ENCODE peak calls at places on chromosomes 3 and 15, in four cellular contexts. L, N, G and M are unnamed samples.

GRCh38 chr15:50134524-50135024 is 15.5 kb upstream of the ATP8B4 start:
- DNase-seq in G (no peak), L (no peak), N (no peak), M (no peak)

GRCh38 chr3:77345009-77345408 is 305.1 kb downstream of the ROBO2 start:
- DNase-seq in G (no peak), N (no peak), L (no peak), M (no peak)

GRCh38 chr3:172846706-172847105 is 96.2 kb downstream of the ECT2 start:
- DNase-seq in L (no peak), N (no peak), G (no peak), M (no peak)

GRCh38 chr15:25770618-25771369 is 92.3 kb downstream of the ATP10A start:
- DNase-seq in L (no peak), G (no peak), N (no peak), M (no peak)

GRCh38 chr15:35871812-35872211 is 325.8 kb upstream of the DPH6 start:
- DNase-seq in N (no peak), L (no peak), G (no peak), M (no peak)

GRCh38 chr3:148077318-148077923 is 620.3 kb upstream of the AGTR1 start:
- DNase-seq in L (peak; percentile 26), G (no peak), N (no peak), M (no peak)

GRCh38 chr3:116836286-116836685 is 126.7 kb downstream of the TUSC7 start:
- DNase-seq in N (no peak), G (no peak), L (no peak), M (no peak)

GRCh38 chr3:29164825-29165224 is 116.0 kb upstream of the RBMS3 start:
- DNase-seq in N (no peak), G (no peak), L (no peak), M (no peak)

DNA sequence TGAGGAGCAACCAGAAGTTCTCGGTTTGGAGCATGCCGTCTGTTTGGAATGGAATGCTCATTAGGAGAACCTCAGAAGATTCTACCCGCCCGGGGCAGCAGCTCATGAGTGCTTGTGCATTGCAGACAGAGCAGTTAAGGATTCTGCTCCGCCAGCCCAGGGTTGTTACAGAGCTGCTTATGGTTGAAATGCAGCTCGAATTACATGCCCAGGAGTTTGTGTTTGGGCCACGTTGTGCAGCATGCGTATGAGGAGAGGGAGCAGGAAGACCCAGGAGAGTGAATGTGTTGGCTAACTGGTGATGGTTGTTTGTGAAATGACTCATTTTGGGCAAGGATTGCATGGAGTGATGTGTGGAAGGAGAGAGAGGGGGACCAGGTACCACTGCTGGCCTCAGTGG is 9.0 kb downstream of the FGD5 start:
- DNase-seq in G (no peak), N (no peak), L (no peak), M (no peak)
- H3K27me3 ChIP-seq in G (no peaks in the 10 kb centered on the region), N (no peaks in the 10 kb centered on the region), L (peaks cover 90% of the 10 kb centered on the region), M (no peaks in the 10 kb centered on the region)

DNA sequence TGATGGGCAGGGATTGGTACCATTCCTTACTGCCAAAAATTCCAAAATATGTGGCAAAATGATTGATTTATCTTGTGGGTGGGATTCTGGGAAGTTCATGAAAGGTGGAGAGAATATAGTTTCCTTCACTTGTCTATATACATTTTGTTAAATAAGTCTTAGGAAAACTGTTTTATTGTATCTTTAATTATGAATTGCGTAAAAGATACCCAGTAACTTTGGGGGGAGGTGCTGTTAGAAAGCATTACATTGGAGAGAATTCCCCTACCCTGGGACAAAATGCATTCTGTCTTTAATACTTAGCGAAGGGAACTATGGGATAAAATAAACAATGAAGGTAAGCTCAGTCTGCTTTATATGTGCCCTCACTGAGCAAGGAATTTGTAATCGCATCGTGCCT is 4.6 kb downstream of the SETD5 start:
- DNase-seq in N (no peak), L (no peak), G (no peak), M (no peak)
- H3K4me1 ChIP-seq in N (peaks cover 4% of the 10 kb centered on the region), L (peaks cover 59% of the 10 kb centered on the region), G (peaks cover 71% of the 10 kb centered on the region), M (peaks cover 10% of the 10 kb centered on the region)

GRCh38 chr3:36764704-36765038 is 318 bp upstream of the DCLK3 start:
- DNase-seq in G (no peak), L (no peak), N (no peak), M (no peak)

GRCh38 chr3:36765104-36765503 is 751 bp upstream of the DCLK3 start:
- DNase-seq in G (no peak), N (no peak), L (no peak), M (no peak)

GRCh38 chr3:36763850-36764703 is at the start of gene DCLK3:
- DNase-seq in N (no peak), G (no peak), L (no peak), M (peak; percentile 76)

DNA sequence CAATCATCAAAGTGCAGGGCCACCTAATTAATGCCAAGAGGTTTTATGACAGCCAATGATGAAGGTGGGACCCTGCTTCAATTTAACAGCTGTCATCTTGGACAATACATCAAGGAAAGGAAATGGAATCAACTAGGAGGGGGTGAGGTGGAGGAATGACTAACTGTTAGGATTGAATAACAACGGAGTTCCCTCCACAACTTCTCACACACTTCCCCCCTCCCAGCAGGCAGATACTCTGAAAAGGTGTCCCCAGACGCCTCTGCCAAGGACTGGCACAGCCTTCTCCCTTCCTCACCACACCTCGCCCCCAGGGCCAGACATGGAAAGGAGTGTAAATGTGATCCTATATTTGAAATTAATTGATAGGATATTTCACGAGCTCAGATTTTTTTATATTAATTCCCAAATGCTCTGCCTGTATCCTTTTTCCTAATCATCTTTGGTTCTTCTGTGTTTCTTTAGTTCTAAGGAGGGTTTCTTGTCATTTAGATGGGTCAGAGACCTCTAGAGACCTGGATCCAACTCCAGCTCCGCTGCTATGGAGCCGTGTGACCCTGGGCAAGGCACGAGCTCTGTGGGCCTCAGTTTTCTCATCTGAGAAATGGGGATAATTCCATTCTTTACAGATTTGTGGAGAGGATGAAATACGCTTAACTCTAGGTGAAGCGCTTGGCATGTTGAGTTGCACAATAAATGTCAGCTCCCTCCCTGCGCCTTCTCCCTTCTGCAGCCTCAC is 1.1 kb downstream of the DCLK3 start:
- DNase-seq in N (no peak), L (no peak), G (no peak), M (no peak)
- H3K27me3 ChIP-seq in N (no peaks in the 10 kb centered on the region), L (peaks cover 64% of the 10 kb centered on the region), G (peaks cover 6% of the 10 kb centered on the region), M (no peaks in the 10 kb centered on the region)

DNA sequence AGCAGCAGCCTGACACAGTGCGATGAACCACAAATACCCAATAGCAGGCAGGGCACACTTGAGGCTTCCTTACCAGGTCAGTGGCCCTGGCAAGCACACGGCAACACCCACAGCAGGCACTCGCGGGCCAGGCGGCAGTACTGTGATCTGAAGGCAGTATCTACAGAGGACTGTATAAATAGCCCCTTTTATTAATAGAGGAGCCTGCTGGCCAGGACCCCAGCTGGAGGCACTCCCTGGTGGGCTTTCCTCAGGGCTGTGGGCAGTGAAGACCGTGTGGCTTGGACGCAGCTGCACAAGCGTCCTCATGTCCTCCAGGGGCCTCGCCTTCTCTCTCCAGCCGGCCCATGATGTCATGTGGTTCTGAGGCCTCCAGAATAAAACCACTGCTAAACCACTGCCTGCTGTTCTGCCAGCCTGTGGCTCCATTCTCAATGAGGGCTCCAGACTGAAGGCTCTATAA is 44.1 kb downstream of the LRIG1 start:
- DNase-seq in L (no peak), N (peak; percentile 30), G (no peak), M (peak; percentile 60)
- H3K4me1 ChIP-seq in L (no peaks in the 10 kb centered on the region), N (no peaks in the 10 kb centered on the region), G (no peaks in the 10 kb centered on the region), M (no peaks in the 10 kb centered on the region)

GRCh38 chr15:89666858-89667705 is 11.8 kb upstream of the KIF7 start:
- DNase-seq in G (no peak), L (no peak), N (no peak), M (no peak)

GRCh38 chr15:89666147-89666857 is 11.0 kb upstream of the KIF7 start:
- DNase-seq in G (no peak), L (no peak), N (no peak), M (no peak)

GRCh38 chr15:89664441-89664840 is 9.2 kb upstream of the KIF7 start:
- DNase-seq in G (no peak), N (no peak), L (no peak), M (no peak)

GRCh38 chr15:89664951-89665350 is 9.7 kb upstream of the KIF7 start:
- DNase-seq in N (no peak), G (no peak), L (no peak), M (no peak)

DNA sequence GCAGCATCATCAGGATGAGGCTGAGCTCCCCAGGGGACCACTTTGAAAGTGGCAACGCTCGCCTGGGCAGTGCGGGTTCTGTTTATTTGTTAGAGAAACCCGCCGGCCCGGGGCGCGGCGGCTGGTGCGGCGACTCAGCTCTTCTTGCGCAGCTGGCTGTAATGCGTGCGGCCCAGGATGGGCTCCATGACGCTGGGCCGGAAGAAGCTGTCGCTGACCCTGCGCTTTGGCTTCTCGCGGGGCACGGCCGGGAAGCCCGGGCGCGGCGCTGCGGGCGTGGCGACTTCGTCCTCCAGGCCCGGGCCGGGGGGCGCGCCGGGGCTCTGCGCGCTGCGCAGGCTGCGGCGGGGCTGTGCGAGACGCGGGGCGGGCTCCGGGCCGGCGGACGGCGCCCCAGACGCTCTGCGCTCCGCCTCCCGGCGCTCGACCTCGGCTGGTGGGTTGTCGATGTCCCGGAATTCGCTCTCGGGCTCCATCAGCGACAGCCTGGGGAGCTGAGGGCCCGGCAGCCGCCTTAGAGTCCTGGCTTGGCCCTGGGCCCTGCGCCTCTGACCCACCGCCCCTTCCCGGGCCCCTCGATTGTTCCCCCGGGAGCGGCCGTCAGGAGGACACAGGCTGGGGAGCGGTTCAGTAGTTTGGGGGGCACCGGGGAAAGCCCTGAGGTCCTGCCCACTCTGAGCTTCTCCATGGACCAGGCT is 10.3 kb upstream of the KIF7 start:
- DNase-seq in N (no peak), G (no peak), L (no peak), M (peak; percentile 91)
- H3K27me3 ChIP-seq in N (no peaks in the 10 kb centered on the region), G (no peaks in the 10 kb centered on the region), L (no peaks in the 10 kb centered on the region), M (no peaks in the 10 kb centered on the region)

GRCh38 chr3:47590212-47590611 is 11.5 kb upstream of the CSPG5 start:
- DNase-seq in G (no peak), N (no peak), L (no peak), M (no peak)

DNA sequence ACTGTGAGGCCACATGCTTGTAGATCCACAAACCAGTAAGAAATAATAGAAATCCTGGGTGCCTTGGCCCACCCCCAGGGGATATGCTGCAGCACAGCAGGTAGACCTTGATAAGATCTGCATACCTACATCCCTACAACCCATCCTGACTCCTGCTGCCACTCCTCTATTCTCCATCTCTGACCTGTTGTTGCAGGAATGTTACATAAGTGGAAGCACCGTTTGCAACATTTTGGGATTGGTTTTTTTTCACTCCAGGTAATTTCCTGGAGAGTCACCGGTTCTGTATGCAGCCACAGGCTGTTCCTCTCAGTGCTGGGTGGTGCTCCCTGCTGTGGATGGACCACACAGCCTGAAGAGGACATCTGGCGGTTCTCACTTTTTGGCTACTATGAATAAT is 16.1 kb upstream of the CSPG5 start:
- DNase-seq in N (no peak), L (no peak), G (no peak), M (no peak)
- H3K4me1 ChIP-seq in N (no peaks in the 10 kb centered on the region), L (no peaks in the 10 kb centered on the region), G (no peaks in the 10 kb centered on the region), M (no peaks in the 10 kb centered on the region)

DNA sequence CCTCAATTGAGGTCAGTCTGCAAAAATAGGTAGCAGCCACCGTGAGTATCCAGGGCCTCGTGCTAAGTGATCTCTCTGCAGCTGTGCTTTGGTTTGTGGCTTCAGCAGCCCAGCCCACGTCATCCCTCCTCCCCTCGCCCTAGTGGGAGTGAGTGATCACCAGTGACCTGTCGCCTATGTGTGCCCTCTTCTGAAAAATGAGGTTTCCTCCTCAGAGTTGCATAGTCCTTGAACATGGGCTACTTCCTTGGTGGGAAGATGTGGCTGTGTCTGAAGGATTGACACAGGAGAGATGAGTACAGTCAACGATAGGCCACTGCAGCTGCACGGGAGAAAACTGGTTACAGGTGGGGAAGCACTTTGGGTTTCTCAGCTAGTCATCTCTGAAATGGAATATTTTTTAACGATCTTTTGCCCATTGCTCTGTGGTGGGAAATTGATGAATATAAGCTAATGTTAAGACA is 144.8 kb upstream of the BHLHE40 start:
- DNase-seq in N (no peak), L (no peak), G (peak; percentile 47), M (no peak)
- H3K27me3 ChIP-seq in N (no peaks in the 10 kb centered on the region), L (no peaks in the 10 kb centered on the region), G (no peaks in the 10 kb centered on the region), M (no peaks in the 10 kb centered on the region)

GRCh38 chr3:189839576-189839975 is 208.4 kb downstream of the TP63 start:
- DNase-seq in N (no peak), G (no peak), L (no peak), M (no peak)
- H3K4me1 ChIP-seq in N (no peaks in the 10 kb centered on the region), G (no peaks in the 10 kb centered on the region), L (peaks cover 4% of the 10 kb centered on the region), M (no peaks in the 10 kb centered on the region)